ENCODE peak calls at places on chromosomes 3 and 15, in seven cellular contexts. One of them, this sample, is unnamed. For H3K9me3, the result is how much of the 10 kb centered on the place peaks cover.

GRCh38 chr15:80309769-80310384 is 57.9 kb upstream of the CTXND1 start:
- ATAC-seq in PC-3: peak
- ATAC-seq in pancreas: peak
- ATAC-seq in HCT116: peak
- ATAC-seq in right lobe of liver: peak
- ATAC-seq in IMR-90: peak
- ATAC-seq in upper lobe of right lung: peak
- ATAC-seq in this sample: no peak

GRCh38 chr15:42020713-42021273 is at the start of gene PLA2G4E:
- ATAC-seq in PC-3: peak
- ATAC-seq in pancreas: no peak
- ATAC-seq in HCT116: no peak
- ATAC-seq in right lobe of liver: no peak
- ATAC-seq in IMR-90: no peak
- ATAC-seq in upper lobe of right lung: no peak
- ATAC-seq in this sample: no peak

GRCh38 chr15:45377630-45378148 is 655 bp downstream of the GATM start:
- ATAC-seq in PC-3: peak
- ATAC-seq in pancreas: peak
- ATAC-seq in HCT116: no peak
- ATAC-seq in right lobe of liver: peak
- ATAC-seq in IMR-90: peak
- ATAC-seq in upper lobe of right lung: peak
- ATAC-seq in this sample: no peak

GRCh38 chr3:88003115-88003755 is 55.6 kb downstream of the CGGBP1 start:
- ATAC-seq in PC-3: peak
- ATAC-seq in pancreas: peak
- ATAC-seq in HCT116: peak
- ATAC-seq in right lobe of liver: peak
- ATAC-seq in IMR-90: peak
- ATAC-seq in upper lobe of right lung: peak
- ATAC-seq in this sample: no peak

GRCh38 chr15:63672775-63673174 is 75.6 kb downstream of the FBXL22 start:
- ATAC-seq in PC-3: no peak
- ATAC-seq in pancreas: no peak
- ATAC-seq in HCT116: no peak
- ATAC-seq in right lobe of liver: no peak
- ATAC-seq in IMR-90: no peak
- ATAC-seq in upper lobe of right lung: no peak
- ATAC-seq in this sample: no peak

GRCh38 chr15:31776039-31776438 is 254.3 kb upstream of the CHRNA7 start:
- ATAC-seq in PC-3: no peak
- ATAC-seq in pancreas: no peak
- ATAC-seq in HCT116: no peak
- ATAC-seq in right lobe of liver: no peak
- ATAC-seq in IMR-90: no peak
- ATAC-seq in upper lobe of right lung: peak
- ATAC-seq in this sample: no peak

GRCh38 chr15:35690698-35691116 is 144.7 kb upstream of the DPH6 start:
- ATAC-seq in PC-3: no peak
- ATAC-seq in pancreas: peak
- ATAC-seq in HCT116: no peak
- ATAC-seq in right lobe of liver: peak
- ATAC-seq in IMR-90: peak
- ATAC-seq in upper lobe of right lung: peak
- ATAC-seq in this sample: peak

GRCh38 chr3:120848503-120848902 is 59.5 kb upstream of the STXBP5L start:
- ATAC-seq in PC-3: no peak
- ATAC-seq in pancreas: no peak
- ATAC-seq in HCT116: no peak
- ATAC-seq in right lobe of liver: no peak
- ATAC-seq in IMR-90: no peak
- ATAC-seq in upper lobe of right lung: no peak
- ATAC-seq in this sample: no peak

GRCh38 chr3:123347691-123348264 is 101.1 kb downstream of the ADCY5 start:
- ATAC-seq in PC-3: no peak
- ATAC-seq in pancreas: no peak
- ATAC-seq in HCT116: peak
- ATAC-seq in right lobe of liver: no peak
- ATAC-seq in IMR-90: no peak
- ATAC-seq in upper lobe of right lung: no peak
- ATAC-seq in this sample: no peak

DNA sequence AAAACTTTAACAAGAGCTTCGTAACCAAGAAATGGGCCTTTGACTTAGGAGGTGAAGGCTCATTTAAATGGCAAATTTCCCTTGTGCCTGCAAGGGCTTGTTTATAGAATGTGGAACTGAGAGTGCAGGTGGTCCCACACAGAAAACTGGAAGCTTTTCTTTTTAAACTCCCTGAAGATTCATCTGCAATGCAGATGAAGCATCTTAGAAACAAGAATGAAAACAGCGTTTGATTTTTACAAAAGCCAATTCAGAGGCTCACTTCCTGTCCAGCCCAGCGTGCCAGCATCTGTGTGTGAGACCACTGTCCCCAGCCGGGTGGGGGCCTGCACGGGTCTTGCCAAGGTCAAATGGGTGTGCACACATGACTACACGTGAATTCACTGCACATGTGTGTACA is 94.7 kb downstream of the LINGO1 start:
- ATAC-seq in PC-3: no peak
- ATAC-seq in pancreas: no peak
- ATAC-seq in HCT116: no peak
- ATAC-seq in right lobe of liver: no peak
- ATAC-seq in IMR-90: no peak
- ATAC-seq in upper lobe of right lung: no peak
- ATAC-seq in this sample: no peak
- H3K27ac ChIP-seq in PC-3: no peak
- H3K27ac ChIP-seq in pancreas: no peak
- H3K27ac ChIP-seq in HCT116: no peak
- H3K27ac ChIP-seq in right lobe of liver: no peak
- H3K27ac ChIP-seq in IMR-90: no peak
- H3K27ac ChIP-seq in upper lobe of right lung: no peak
- H3K27ac ChIP-seq in this sample: no peak

DNA sequence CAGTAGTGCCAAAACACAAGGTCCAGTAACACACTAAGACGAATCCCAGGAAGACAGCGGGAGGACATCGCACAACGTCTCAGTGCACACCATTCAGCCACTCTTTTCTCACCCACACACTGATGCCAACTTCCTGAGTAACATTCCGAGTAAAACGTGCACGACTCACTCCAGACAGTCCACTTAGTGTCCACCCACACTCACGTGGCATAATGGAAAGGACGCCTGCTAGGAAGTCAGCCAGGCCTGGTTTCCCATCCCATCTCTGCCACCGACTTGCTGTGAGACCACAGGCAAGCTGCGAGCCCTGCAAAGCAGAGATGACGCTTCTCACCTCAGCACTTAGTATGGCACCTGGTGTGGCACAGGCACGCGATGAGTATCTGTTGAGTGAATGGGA is 36.8 kb upstream of the VGLL4 start:
- ATAC-seq in PC-3: no peak
- ATAC-seq in pancreas: no peak
- ATAC-seq in HCT116: no peak
- ATAC-seq in right lobe of liver: no peak
- ATAC-seq in IMR-90: no peak
- ATAC-seq in upper lobe of right lung: no peak
- ATAC-seq in this sample: no peak
- H3K9me3 ChIP-seq in PC-3: under half
- H3K9me3 ChIP-seq in pancreas: under half
- H3K9me3 ChIP-seq in HCT116: under half
- H3K9me3 ChIP-seq in right lobe of liver: under half
- H3K9me3 ChIP-seq in IMR-90: under half
- H3K9me3 ChIP-seq in upper lobe of right lung: under half
- H3K9me3 ChIP-seq in this sample: under half

GRCh38 chr3:185932213-185932612 is 5.6 kb downstream of the TRA2B start:
- ATAC-seq in PC-3: peak
- ATAC-seq in pancreas: no peak
- ATAC-seq in HCT116: no peak
- ATAC-seq in right lobe of liver: no peak
- ATAC-seq in IMR-90: no peak
- ATAC-seq in upper lobe of right lung: no peak
- ATAC-seq in this sample: no peak
- H3K27ac ChIP-seq in PC-3: no peak
- H3K27ac ChIP-seq in pancreas: peak
- H3K27ac ChIP-seq in HCT116: no peak
- H3K27ac ChIP-seq in right lobe of liver: no peak
- H3K27ac ChIP-seq in IMR-90: no peak
- H3K27ac ChIP-seq in upper lobe of right lung: no peak
- H3K27ac ChIP-seq in this sample: peak

DNA sequence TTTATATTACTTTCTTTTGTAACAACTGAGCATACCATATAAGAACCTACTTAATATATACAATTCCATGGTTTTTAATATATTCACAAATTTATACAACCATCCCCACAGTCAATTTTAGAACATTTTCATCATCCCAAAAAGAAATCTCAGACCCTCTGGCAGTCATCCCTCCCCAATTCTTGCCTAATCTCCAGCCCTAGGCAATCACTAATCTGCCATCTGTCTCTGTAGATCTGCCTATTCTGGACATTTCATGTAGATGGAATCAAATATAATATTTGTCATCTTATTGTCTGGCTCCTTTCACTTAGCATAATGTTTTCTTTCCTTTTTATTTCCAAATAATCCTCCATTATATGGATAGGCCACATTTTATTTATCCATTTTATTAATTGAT is 92.5 kb downstream of the LARS2 start:
- ATAC-seq in PC-3: no peak
- ATAC-seq in pancreas: no peak
- ATAC-seq in HCT116: no peak
- ATAC-seq in right lobe of liver: no peak
- ATAC-seq in IMR-90: no peak
- ATAC-seq in upper lobe of right lung: no peak
- ATAC-seq in this sample: no peak
- H3K9me3 ChIP-seq in PC-3: under half
- H3K9me3 ChIP-seq in pancreas: under half
- H3K9me3 ChIP-seq in HCT116: under half
- H3K9me3 ChIP-seq in right lobe of liver: under half
- H3K9me3 ChIP-seq in IMR-90: under half
- H3K9me3 ChIP-seq in upper lobe of right lung: under half
- H3K9me3 ChIP-seq in this sample: under half